ENCODE peak calls at places on chromosomes 13 and 19, in five cellular contexts. V is transverse colon, U is right cardiac atrium, Z is heart right ventricle, H is foreskin keratinocyte. K is an unnamed sample. For H3K4me1, the result is how much of the 10 kb centered on the place peaks cover.

GRCh38 chr19:18780081-18780480 is 11.0 kb downstream of the COMP start:
- DNase-seq in H (no peak), V (no peak), Z (no peak), U (no peak), K (no peak)

GRCh38 chr19:6297202-6297601 is 17.4 kb upstream of the MLLT1 start:
- DNase-seq in U (no peak), V (no peak), Z (no peak), H (no peak), K (no peak)

GRCh38 chr19:31991984-31992655 is 353.3 kb upstream of the ZNF507 start:
- DNase-seq in U (no peak), Z (no peak), V (no peak), H (no peak), K (no peak)

GRCh38 chr13:43021926-43022670 is 1.3 kb upstream of the DNAJC15 start:
- DNase-seq in Z (no peak), H (no peak), U (no peak), V (no peak), K (no peak)

GRCh38 chr13:53159439-53159838 is 130.8 kb downstream of the OLFM4 start:
- DNase-seq in H (no peak), V (no peak), U (no peak), Z (no peak), K (no peak)

GRCh38 chr19:14450168-14450874 is 17.2 kb downstream of the PKN1 start:
- DNase-seq in Z (peak), V (no peak), U (peak), H (no peak), K (peak)

GRCh38 chr13:20127563-20128458 is 33.0 kb downstream of the GJA3 start:
- DNase-seq in Z (peak), U (peak), V (peak), H (no peak), K (no peak)

GRCh38 chr19:49301165-49301865 is 23.7 kb downstream of the SLC6A16 start:
- DNase-seq in Z (peak), V (peak), H (peak), U (peak), K (peak)

GRCh38 chr13:75312884-75313520 is 169.0 kb downstream of the TBC1D4 start:
- DNase-seq in Z (no peak), U (no peak), V (no peak), H (no peak), K (no peak)

GRCh38 chr19:51784922-51785690 is 9.9 kb upstream of the FPR3 start:
- DNase-seq in V (peak), U (peak), H (peak), Z (peak), K (no peak)

GRCh38 chr19:37931941-37932655 is 25.1 kb downstream of the SIPA1L3 start:
- DNase-seq in V (peak), U (peak), H (peak), Z (peak), K (peak)

GRCh38 chr19:48683349-48683748 is 10.5 kb upstream of the NTN5 start:
- DNase-seq in U (peak), V (no peak), Z (peak), H (no peak), K (no peak)

DNA sequence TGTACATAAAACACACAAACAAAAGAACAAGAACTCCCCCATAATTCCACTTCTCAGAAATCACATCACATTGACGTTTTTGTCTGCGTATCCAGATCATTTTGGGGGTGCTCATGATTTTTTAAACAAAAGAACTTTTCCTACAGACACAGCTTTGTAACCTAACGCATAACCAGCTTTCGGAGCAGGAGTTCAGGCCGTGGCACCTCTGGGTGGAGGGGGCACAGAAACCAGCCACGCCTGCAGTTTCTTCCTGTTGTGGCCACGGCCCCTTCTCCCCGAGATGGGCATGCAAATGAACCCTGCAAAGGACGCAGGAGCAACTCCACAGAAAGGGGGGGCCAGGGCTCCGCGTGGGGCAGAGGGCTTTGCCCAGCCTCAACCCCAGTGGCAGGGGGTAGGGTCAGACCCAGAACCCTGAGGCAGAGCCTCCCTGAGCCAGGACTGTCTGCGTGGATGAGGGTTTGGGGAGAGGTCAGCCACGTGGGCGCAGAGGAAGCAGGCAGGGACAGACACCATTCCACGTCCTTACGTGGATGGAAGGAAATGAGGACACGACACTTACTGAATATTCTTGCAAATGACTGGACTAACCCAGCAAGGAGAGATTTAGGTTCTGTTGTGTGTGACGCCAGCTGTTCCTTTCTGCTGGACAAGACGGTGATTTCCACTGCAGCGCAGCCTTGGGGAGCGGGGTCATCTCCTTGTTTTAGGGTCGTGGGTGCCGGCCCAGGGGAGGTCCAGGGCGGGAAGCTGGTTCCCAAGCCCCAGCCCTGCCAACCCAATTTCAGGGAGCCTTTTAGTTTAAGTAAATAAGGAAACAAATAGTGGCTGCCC is 64.3 kb downstream of the RASA3 start:
- DNase-seq in H (no peak), Z (no peak), V (peak), U (no peak), K (no peak)
- H3K27ac ChIP-seq in H (no peak), Z (peak), V (peak), U (no peak), K (no peak)

GRCh38 chr13:98653471-98653985 is 76.6 kb upstream of the STK24 start:
- DNase-seq in H (no peak), Z (peak), V (peak), U (peak), K (peak)

GRCh38 chr13:98650376-98651107 is 73.6 kb upstream of the STK24 start:
- DNase-seq in H (no peak), Z (no peak), V (peak), U (no peak), K (no peak)

GRCh38 chr13:98652721-98653470 is 76.0 kb upstream of the STK24 start:
- DNase-seq in U (no peak), V (no peak), H (no peak), Z (no peak), K (no peak)

GRCh38 chr13:98649861-98650260 is 73.0 kb upstream of the STK24 start:
- DNase-seq in H (no peak), V (no peak), U (no peak), Z (no peak), K (no peak)

GRCh38 chr13:98651716-98652115 is 74.8 kb upstream of the STK24 start:
- DNase-seq in H (no peak), V (no peak), U (no peak), Z (no peak), K (no peak)
- H3K4me1 ChIP-seq in H (under half), V (under half), U (under half), Z (under half), K (under half)

DNA sequence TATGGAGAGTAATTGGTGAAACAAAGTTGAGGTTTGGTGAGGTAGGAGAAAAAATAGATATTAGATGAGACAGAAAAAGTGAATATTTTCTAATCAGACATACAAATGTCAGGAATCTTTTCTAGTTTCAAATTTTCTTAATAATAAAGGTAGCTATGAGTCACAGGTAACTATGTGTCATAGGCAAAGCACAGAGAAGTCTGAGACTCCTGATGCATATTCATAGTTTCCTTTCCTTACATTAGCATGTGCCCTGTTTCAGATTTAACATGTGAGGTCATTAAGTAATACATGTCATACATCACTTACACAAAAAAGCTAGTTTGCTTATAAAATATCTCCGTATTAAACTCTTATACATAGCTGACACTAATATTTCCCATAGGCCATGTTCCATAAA is 1141.3 kb upstream of the PCDH20 start:
- DNase-seq in H (no peak), U (no peak), V (no peak), Z (no peak), K (no peak)
- H3K27ac ChIP-seq in H (no peak), U (no peak), V (no peak), Z (no peak), K (no peak)

DNA sequence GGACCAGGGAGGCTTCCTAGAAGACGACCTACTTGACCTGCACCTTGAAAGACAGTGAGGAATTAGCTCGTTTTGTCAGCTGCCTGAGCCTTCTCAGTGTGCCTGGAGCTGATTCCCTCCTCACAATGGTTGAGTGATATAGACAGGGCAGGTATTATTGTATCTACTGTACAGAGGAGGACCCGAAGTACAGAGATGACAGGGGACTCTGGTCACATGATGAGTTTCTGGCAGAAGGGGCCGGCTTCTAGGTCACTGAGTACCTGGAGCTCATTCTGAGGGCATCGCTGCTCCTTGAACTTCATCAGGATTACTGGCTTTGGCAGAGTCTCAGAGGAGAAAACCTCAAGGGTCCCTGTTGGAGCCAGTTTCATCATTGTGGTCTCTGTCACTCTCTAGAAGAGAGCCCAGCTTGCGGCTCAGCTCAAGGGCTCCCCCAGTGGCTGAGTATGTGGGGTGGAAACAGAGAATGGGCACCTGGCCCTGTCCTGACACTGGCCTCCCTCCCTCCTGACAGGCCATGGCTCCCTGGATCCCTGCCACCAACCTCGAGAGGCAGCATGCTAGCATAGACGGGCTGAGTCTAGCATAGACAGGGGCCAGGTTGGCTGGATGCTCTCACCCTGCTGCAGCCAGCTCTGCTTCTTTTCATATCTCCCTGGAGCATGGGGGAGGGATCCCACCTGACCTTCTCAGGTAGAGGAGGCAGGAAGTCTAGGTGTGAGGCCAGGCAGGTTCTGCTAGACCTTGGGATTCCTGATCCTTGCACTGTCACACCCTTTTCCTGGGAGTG is 38.7 kb downstream of the NFIX start:
- DNase-seq in V (peak), U (peak), H (no peak), Z (peak), K (no peak)
- H3K4me1 ChIP-seq in V (half or more), U (half or more), H (under half), Z (half or more), K (under half)

GRCh38 chr19:2415281-2415972 is 12.0 kb downstream of the TIMM13 start:
- DNase-seq in V (no peak), Z (no peak), U (no peak), H (no peak), K (no peak)
- H3K27ac ChIP-seq in V (no peak), Z (no peak), U (no peak), H (no peak), K (no peak)

GRCh38 chr19:2194513-2195078 is 30.9 kb downstream of the DOT1L start:
- DNase-seq in V (no peak), U (no peak), H (no peak), Z (no peak), K (no peak)
- H3K4me1 ChIP-seq in V (under half), U (under half), H (under half), Z (under half), K (under half)

K was measured in iPS DF 6.9.